ENCODE peak calls at places on chromosome 19, in seven cellular contexts. One of them, this sample, is unnamed.

GRCh38 chr19:16372065-16372915 is 47.7 kb downstream of the KLF2 start:
- DNase-seq in BJ: no peak
- DNase-seq in astrocyte of the spinal cord: no peak
- DNase-seq in keratinocyte: no peak
- DNase-seq in suprapubic skin: no peak
- DNase-seq in tibial nerve: no peak
- DNase-seq in foreskin keratinocyte: no peak
- DNase-seq in this sample: no peak

GRCh38 chr19:677201-677600 is 1.0 kb downstream of the FSTL3 start:
- DNase-seq in keratinocyte: no peak
- DNase-seq in foreskin keratinocyte: peak; percentile 80
- DNase-seq in BJ: no peak
- DNase-seq in suprapubic skin: no peak
- DNase-seq in tibial nerve: peak; percentile 73
- DNase-seq in astrocyte of the spinal cord: peak; percentile 85
- DNase-seq in this sample: peak; percentile 89

GRCh38 chr19:49758292-49758691 is 4.8 kb downstream of the TSKS start:
- DNase-seq in tibial nerve: no peak
- DNase-seq in suprapubic skin: no peak
- DNase-seq in astrocyte of the spinal cord: peak; percentile 79
- DNase-seq in foreskin keratinocyte: no peak
- DNase-seq in BJ: peak; percentile 59
- DNase-seq in keratinocyte: no peak
- DNase-seq in this sample: no peak

GRCh38 chr19:27738569-27739193 is 1474.3 kb downstream of the UQCRFS1 start:
- DNase-seq in foreskin keratinocyte: no peak
- DNase-seq in astrocyte of the spinal cord: no peak
- DNase-seq in BJ: no peak
- DNase-seq in keratinocyte: no peak
- DNase-seq in suprapubic skin: no peak
- DNase-seq in tibial nerve: no peak
- DNase-seq in this sample: no peak

GRCh38 chr19:16252459-16253205 is 54.9 kb downstream of the AP1M1 start:
- DNase-seq in foreskin keratinocyte: no peak
- DNase-seq in suprapubic skin: no peak
- DNase-seq in keratinocyte: no peak
- DNase-seq in tibial nerve: no peak
- DNase-seq in BJ: no peak
- DNase-seq in astrocyte of the spinal cord: no peak
- DNase-seq in this sample: no peak

GRCh38 chr19:41233748-41234240 is 14.8 kb downstream of the AXL start:
- DNase-seq in tibial nerve: no peak
- DNase-seq in suprapubic skin: no peak
- DNase-seq in astrocyte of the spinal cord: no peak
- DNase-seq in BJ: no peak
- DNase-seq in keratinocyte: no peak
- DNase-seq in foreskin keratinocyte: no peak
- DNase-seq in this sample: no peak

GRCh38 chr19:20423381-20424207 is 142.0 kb downstream of the ZNF737 start:
- DNase-seq in keratinocyte: peak; percentile 36
- DNase-seq in BJ: no peak
- DNase-seq in foreskin keratinocyte: peak; percentile 79
- DNase-seq in tibial nerve: peak; percentile 26
- DNase-seq in suprapubic skin: peak; percentile 80
- DNase-seq in astrocyte of the spinal cord: peak; percentile 43
- DNase-seq in this sample: no peak

GRCh38 chr19:38596057-38596981 is 21.4 kb downstream of the MAP4K1 start:
- DNase-seq in tibial nerve: no peak
- DNase-seq in astrocyte of the spinal cord: peak; percentile 3
- DNase-seq in foreskin keratinocyte: peak; percentile 34
- DNase-seq in BJ: no peak
- DNase-seq in suprapubic skin: no peak
- DNase-seq in keratinocyte: no peak
- DNase-seq in this sample: no peak

GRCh38 chr19:6769006-6769637 is 1.9 kb upstream of the SH2D3A start:
- DNase-seq in astrocyte of the spinal cord: no peak
- DNase-seq in suprapubic skin: no peak
- DNase-seq in keratinocyte: no peak
- DNase-seq in tibial nerve: no peak
- DNase-seq in foreskin keratinocyte: no peak
- DNase-seq in BJ: no peak
- DNase-seq in this sample: no peak

GRCh38 chr19:19657397-19657783 is 6.1 kb downstream of the ATP13A1 start:
- DNase-seq in BJ: no peak
- DNase-seq in foreskin keratinocyte: no peak
- DNase-seq in tibial nerve: no peak
- DNase-seq in keratinocyte: no peak
- DNase-seq in suprapubic skin: no peak
- DNase-seq in astrocyte of the spinal cord: no peak
- DNase-seq in this sample: no peak

GRCh38 chr19:18809149-18809978 is 18.3 kb upstream of the COMP start:
- DNase-seq in keratinocyte: no peak
- DNase-seq in foreskin keratinocyte: no peak
- DNase-seq in suprapubic skin: peak; percentile 88
- DNase-seq in BJ: peak; percentile 69
- DNase-seq in astrocyte of the spinal cord: peak; percentile 43
- DNase-seq in tibial nerve: peak; percentile 58
- DNase-seq in this sample: no peak

GRCh38 chr19:39684283-39684682 is 20.0 kb upstream of the LGALS14 start:
- DNase-seq in BJ: no peak
- DNase-seq in astrocyte of the spinal cord: no peak
- DNase-seq in foreskin keratinocyte: no peak
- DNase-seq in keratinocyte: no peak
- DNase-seq in tibial nerve: no peak
- DNase-seq in suprapubic skin: no peak
- DNase-seq in this sample: no peak

GRCh38 chr19:38386300-38386967 is 1.4 kb downstream of the GGN start:
- DNase-seq in astrocyte of the spinal cord: no peak
- DNase-seq in suprapubic skin: no peak
- DNase-seq in foreskin keratinocyte: no peak
- DNase-seq in keratinocyte: no peak
- DNase-seq in tibial nerve: no peak
- DNase-seq in BJ: no peak
- DNase-seq in this sample: no peak

GRCh38 chr19:11693505-11694499 is 44.9 kb downstream of the ZNF823 start:
- DNase-seq in tibial nerve: no peak
- DNase-seq in BJ: peak; percentile 49
- DNase-seq in keratinocyte: peak; percentile 32
- DNase-seq in foreskin keratinocyte: peak; percentile 89
- DNase-seq in suprapubic skin: no peak
- DNase-seq in astrocyte of the spinal cord: peak; percentile 32
- DNase-seq in this sample: no peak

GRCh38 chr19:36139473-36140288 is at the start of gene CAPNS1:
- DNase-seq in tibial nerve: peak; percentile 92
- DNase-seq in foreskin keratinocyte: peak; percentile 92
- DNase-seq in keratinocyte: no peak
- DNase-seq in astrocyte of the spinal cord: peak; percentile 97
- DNase-seq in suprapubic skin: peak; percentile 98
- DNase-seq in BJ: peak; percentile 66
- DNase-seq in this sample: peak; percentile 94
- TF ChIP-seq CTCF in tibial nerve: peak; percentile 52
- TF ChIP-seq CTCF in foreskin keratinocyte: peak; percentile 14
- TF ChIP-seq CTCF in keratinocyte: no peak
- TF ChIP-seq CTCF in astrocyte of the spinal cord: no peak
- TF ChIP-seq CTCF in suprapubic skin: no peak
- TF ChIP-seq CTCF in BJ: no peak
- TF ChIP-seq CTCF in this sample: no peak

GRCh38 chr19:12788682-12789097 is 2.6 kb upstream of the JUNB start:
- DNase-seq in keratinocyte: no peak
- DNase-seq in tibial nerve: no peak
- DNase-seq in astrocyte of the spinal cord: peak; percentile 66
- DNase-seq in foreskin keratinocyte: peak; percentile 65
- DNase-seq in BJ: no peak
- DNase-seq in suprapubic skin: no peak
- DNase-seq in this sample: peak; percentile 83
- TF ChIP-seq CTCF in keratinocyte: no peak
- TF ChIP-seq CTCF in tibial nerve: no peak
- TF ChIP-seq CTCF in astrocyte of the spinal cord: peak; percentile 2
- TF ChIP-seq CTCF in foreskin keratinocyte: peak; percentile 15
- TF ChIP-seq CTCF in BJ: no peak
- TF ChIP-seq CTCF in suprapubic skin: no peak
- TF ChIP-seq CTCF in this sample: no peak

GRCh38 chr19:3803114-3803888 is 17.1 kb upstream of the MATK start:
- DNase-seq in tibial nerve: no peak
- DNase-seq in suprapubic skin: no peak
- DNase-seq in foreskin keratinocyte: no peak
- DNase-seq in astrocyte of the spinal cord: no peak
- DNase-seq in BJ: no peak
- DNase-seq in keratinocyte: no peak
- DNase-seq in this sample: no peak

GRCh38 chr19:3803986-3804385 is 17.8 kb upstream of the MATK start:
- DNase-seq in foreskin keratinocyte: no peak
- DNase-seq in keratinocyte: no peak
- DNase-seq in tibial nerve: no peak
- DNase-seq in BJ: no peak
- DNase-seq in suprapubic skin: no peak
- DNase-seq in astrocyte of the spinal cord: no peak
- DNase-seq in this sample: no peak

GRCh38 chr19:3804429-3804828 is 18.2 kb upstream of the MATK start:
- DNase-seq in suprapubic skin: no peak
- DNase-seq in astrocyte of the spinal cord: no peak
- DNase-seq in keratinocyte: no peak
- DNase-seq in BJ: no peak
- DNase-seq in foreskin keratinocyte: no peak
- DNase-seq in tibial nerve: no peak
- DNase-seq in this sample: no peak

GRCh38 chr19:3798137-3798536 is 12.0 kb upstream of the MATK start:
- DNase-seq in tibial nerve: no peak
- DNase-seq in astrocyte of the spinal cord: no peak
- DNase-seq in BJ: no peak
- DNase-seq in suprapubic skin: no peak
- DNase-seq in keratinocyte: no peak
- DNase-seq in foreskin keratinocyte: no peak
- DNase-seq in this sample: no peak

GRCh38 chr19:3801412-3802096 is 15.4 kb upstream of the MATK start:
- DNase-seq in suprapubic skin: no peak
- DNase-seq in tibial nerve: no peak
- DNase-seq in foreskin keratinocyte: no peak
- DNase-seq in astrocyte of the spinal cord: no peak
- DNase-seq in keratinocyte: no peak
- DNase-seq in BJ: no peak
- DNase-seq in this sample: peak; percentile 52
- TF ChIP-seq CTCF in suprapubic skin: no peak
- TF ChIP-seq CTCF in tibial nerve: no peak
- TF ChIP-seq CTCF in foreskin keratinocyte: peak; percentile 38
- TF ChIP-seq CTCF in astrocyte of the spinal cord: peak; percentile 40
- TF ChIP-seq CTCF in keratinocyte: peak; percentile 27
- TF ChIP-seq CTCF in BJ: peak; percentile 42
- TF ChIP-seq CTCF in this sample: no peak

GRCh38 chr19:17488593-17489391 is 18.5 kb downstream of the SLC27A1 start:
- DNase-seq in keratinocyte: no peak
- DNase-seq in astrocyte of the spinal cord: no peak
- DNase-seq in suprapubic skin: peak; percentile 91
- DNase-seq in BJ: no peak
- DNase-seq in tibial nerve: no peak
- DNase-seq in foreskin keratinocyte: peak; percentile 81
- DNase-seq in this sample: no peak
- TF ChIP-seq CTCF in keratinocyte: no peak
- TF ChIP-seq CTCF in astrocyte of the spinal cord: no peak
- TF ChIP-seq CTCF in suprapubic skin: no peak
- TF ChIP-seq CTCF in BJ: no peak
- TF ChIP-seq CTCF in tibial nerve: no peak
- TF ChIP-seq CTCF in foreskin keratinocyte: peak; percentile 67
- TF ChIP-seq CTCF in this sample: no peak

GRCh38 chr19:48642862-48643261 is 3.1 kb downstream of the CA11 start:
- DNase-seq in tibial nerve: no peak
- DNase-seq in BJ: no peak
- DNase-seq in foreskin keratinocyte: no peak
- DNase-seq in suprapubic skin: no peak
- DNase-seq in astrocyte of the spinal cord: no peak
- DNase-seq in keratinocyte: no peak
- DNase-seq in this sample: no peak
- TF ChIP-seq CTCF in tibial nerve: no peak
- TF ChIP-seq CTCF in BJ: no peak
- TF ChIP-seq CTCF in foreskin keratinocyte: no peak
- TF ChIP-seq CTCF in suprapubic skin: no peak
- TF ChIP-seq CTCF in astrocyte of the spinal cord: no peak
- TF ChIP-seq CTCF in keratinocyte: no peak
- TF ChIP-seq CTCF in this sample: no peak

GRCh38 chr19:51108066-51108804 is at the start of gene CTU1:
- DNase-seq in tibial nerve: peak; percentile 92
- DNase-seq in suprapubic skin: peak; percentile 98
- DNase-seq in foreskin keratinocyte: peak; percentile 98
- DNase-seq in keratinocyte: peak; percentile 98
- DNase-seq in astrocyte of the spinal cord: peak; percentile 100
- DNase-seq in BJ: peak; percentile 97
- DNase-seq in this sample: peak; percentile 98
- TF ChIP-seq CTCF in tibial nerve: peak; percentile 60
- TF ChIP-seq CTCF in suprapubic skin: no peak
- TF ChIP-seq CTCF in foreskin keratinocyte: no peak
- TF ChIP-seq CTCF in keratinocyte: no peak
- TF ChIP-seq CTCF in astrocyte of the spinal cord: no peak
- TF ChIP-seq CTCF in BJ: no peak
- TF ChIP-seq CTCF in this sample: no peak

GRCh38 chr19:33219261-33219812 is 6.3 kb downstream of the SLC7A10 start:
- DNase-seq in astrocyte of the spinal cord: peak; percentile 76
- DNase-seq in foreskin keratinocyte: no peak
- DNase-seq in keratinocyte: no peak
- DNase-seq in tibial nerve: no peak
- DNase-seq in BJ: no peak
- DNase-seq in suprapubic skin: no peak
- DNase-seq in this sample: no peak
- TF ChIP-seq CTCF in astrocyte of the spinal cord: peak; percentile 54
- TF ChIP-seq CTCF in foreskin keratinocyte: peak; percentile 32
- TF ChIP-seq CTCF in keratinocyte: no peak
- TF ChIP-seq CTCF in tibial nerve: peak; percentile 40
- TF ChIP-seq CTCF in BJ: peak; percentile 32
- TF ChIP-seq CTCF in suprapubic skin: no peak
- TF ChIP-seq CTCF in this sample: no peak

DNA sequence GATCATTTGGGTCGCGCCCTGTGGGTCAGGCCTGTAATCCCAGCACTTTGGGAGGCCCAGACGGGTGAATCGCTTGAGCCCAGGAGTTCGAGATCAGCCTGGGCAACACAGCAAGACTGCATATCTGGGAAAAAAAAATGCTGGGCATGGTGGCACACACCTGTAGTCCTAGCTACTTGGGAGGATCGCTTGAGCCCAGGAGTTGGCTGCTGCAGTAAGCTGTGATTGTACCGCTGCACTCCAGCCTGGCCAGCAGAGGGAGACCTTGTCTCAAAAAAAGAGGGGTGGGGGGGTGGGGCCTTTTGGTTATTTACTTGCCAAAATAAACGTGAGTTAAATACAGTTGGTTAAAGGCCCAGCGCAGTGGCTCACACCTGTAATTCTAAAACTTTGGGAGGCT is 9.8 kb upstream of the ZNF544 start:
- DNase-seq in BJ: no peak
- DNase-seq in astrocyte of the spinal cord: no peak
- DNase-seq in tibial nerve: no peak
- DNase-seq in foreskin keratinocyte: no peak
- DNase-seq in keratinocyte: no peak
- DNase-seq in suprapubic skin: no peak
- DNase-seq in this sample: no peak
- TF ChIP-seq CTCF in BJ: peak; percentile 16
- TF ChIP-seq CTCF in astrocyte of the spinal cord: no peak
- TF ChIP-seq CTCF in tibial nerve: no peak
- TF ChIP-seq CTCF in foreskin keratinocyte: peak; percentile 36
- TF ChIP-seq CTCF in keratinocyte: peak; percentile 36
- TF ChIP-seq CTCF in suprapubic skin: no peak
- TF ChIP-seq CTCF in this sample: no peak

This sample was measured in RWPE2.